ENCODE peak calls at places on chromosomes 11 and 22, in nine cellular contexts. J, F, S, P, N, I, O, W and L are unnamed samples.

GRCh38 chr11:71420455-71421241 is 27.5 kb downstream of the DHCR7 start:
- DNase-seq in F (peak), J (peak), P (peak), O (peak), S (peak), I (peak), N (peak), W (peak), L (peak)

GRCh38 chr22:21714784-21715183 is 20.8 kb downstream of the YPEL1 start:
- DNase-seq in F (no peak), J (no peak), O (no peak), I (peak), W (no peak), S (no peak), N (no peak), P (no peak), L (no peak)

GRCh38 chr11:93770160-93770559 is 13.9 kb upstream of the MED17 start:
- DNase-seq in W (no peak), N (no peak), O (no peak), P (no peak), S (no peak), J (no peak), I (no peak), F (no peak), L (no peak)

GRCh38 chr11:73271936-73272679 is at the start of gene P2RY6:
- DNase-seq in I (peak), W (no peak), P (peak), N (peak), S (peak), J (peak), F (no peak), O (peak), L (peak)

GRCh38 chr11:72687326-72687725 is 13.1 kb upstream of the PDE2A start:
- DNase-seq in O (no peak), P (no peak), F (no peak), J (no peak), S (no peak), N (no peak), I (no peak), W (no peak), L (no peak)

GRCh38 chr11:127609025-127609788 is 608.6 kb upstream of the KIRREL3 start:
- DNase-seq in S (no peak), P (no peak), O (peak), F (no peak), W (no peak), I (no peak), N (peak), J (no peak), L (no peak)

GRCh38 chr11:64372802-64373597 is 14.0 kb downstream of the RPS6KA4 start:
- DNase-seq in S (no peak), P (no peak), I (peak), J (peak), W (peak), N (peak), O (no peak), F (peak), L (no peak)

GRCh38 chr11:76856571-76856970 is 4.1 kb upstream of the ACER3 start:
- DNase-seq in O (no peak), P (no peak), F (no peak), S (no peak), N (no peak), W (no peak), J (no peak), I (no peak), L (no peak)

GRCh38 chr11:108838804-108839128 is 173.9 kb downstream of the DDX10 start:
- DNase-seq in P (no peak), J (no peak), F (no peak), W (no peak), N (no peak), O (no peak), I (no peak), S (no peak), L (no peak)

GRCh38 chr11:78168539-78169477 is 19.6 kb downstream of the KCTD21 start:
- DNase-seq in S (peak), O (peak), N (no peak), I (no peak), P (no peak), F (no peak), J (peak), W (no peak), L (no peak)

GRCh38 chr11:62666259-62666926 is 1.3 kb downstream of the CSKMT start:
- DNase-seq in I (no peak), W (no peak), F (no peak), N (no peak), S (no peak), J (peak), O (no peak), P (no peak), L (no peak)

GRCh38 chr11:122226810-122227379 is 110.9 kb upstream of the BLID start:
- DNase-seq in W (no peak), J (peak), F (no peak), P (no peak), O (no peak), S (peak), I (no peak), N (no peak), L (no peak)

GRCh38 chr11:30608534-30608933 is 22.4 kb upstream of the MPPED2 start:
- DNase-seq in I (no peak), N (peak), J (no peak), F (no peak), S (no peak), P (no peak), O (no peak), W (no peak), L (no peak)

GRCh38 chr11:57648791-57649735 is 649 bp downstream of the YPEL4 start:
- DNase-seq in J (peak), N (peak), O (peak), F (no peak), W (peak), S (peak), P (peak), I (no peak), L (no peak)

GRCh38 chr11:34756591-34756990 is 135.7 kb downstream of the EHF start:
- DNase-seq in F (no peak), N (no peak), P (no peak), S (no peak), J (no peak), I (peak), O (no peak), W (no peak), L (no peak)

GRCh38 chr11:59173080-59173963 is 1.4 kb downstream of the DTX4 start:
- DNase-seq in W (peak), F (no peak), I (no peak), N (peak), S (peak), J (peak), P (no peak), O (peak), L (peak)

GRCh38 chr11:73429121-73429740 is 53.0 kb downstream of the RELT start:
- DNase-seq in I (peak), F (no peak), O (no peak), N (no peak), J (peak), W (no peak), P (no peak), S (peak), L (no peak)

GRCh38 chr11:134579709-134580634 is 167.9 kb upstream of the B3GAT1 start:
- DNase-seq in N (no peak), I (no peak), F (no peak), P (no peak), J (no peak), S (no peak), W (peak), O (peak), L (no peak)

GRCh38 chr11:111871693-111872161 is 346 bp upstream of the ALG9 start:
- DNase-seq in F (no peak), S (no peak), I (no peak), O (no peak), W (no peak), P (no peak), J (peak), N (no peak), L (no peak)

GRCh38 chr11:17163742-17164141 is 44.0 kb downstream of the PIK3C2A start:
- DNase-seq in J (no peak), N (no peak), I (no peak), O (no peak), F (no peak), P (no peak), S (no peak), W (no peak), L (no peak)

GRCh38 chr11:61350803-61351202 is 10.9 kb downstream of the CYB561A3 start:
- DNase-seq in P (no peak), S (no peak), O (no peak), W (no peak), I (no peak), F (no peak), J (no peak), N (no peak), L (no peak)

GRCh38 chr11:105244157-105244820 is 104.7 kb upstream of the CARD18 start:
- DNase-seq in P (peak), J (peak), S (peak), F (peak), I (peak), O (peak), N (no peak), W (no peak), L (peak)

GRCh38 chr11:126511475-126512115 is 156.1 kb downstream of the ST3GAL4 start:
- DNase-seq in S (no peak), W (no peak), J (no peak), P (no peak), F (no peak), I (no peak), O (no peak), N (no peak), L (no peak)

DNA sequence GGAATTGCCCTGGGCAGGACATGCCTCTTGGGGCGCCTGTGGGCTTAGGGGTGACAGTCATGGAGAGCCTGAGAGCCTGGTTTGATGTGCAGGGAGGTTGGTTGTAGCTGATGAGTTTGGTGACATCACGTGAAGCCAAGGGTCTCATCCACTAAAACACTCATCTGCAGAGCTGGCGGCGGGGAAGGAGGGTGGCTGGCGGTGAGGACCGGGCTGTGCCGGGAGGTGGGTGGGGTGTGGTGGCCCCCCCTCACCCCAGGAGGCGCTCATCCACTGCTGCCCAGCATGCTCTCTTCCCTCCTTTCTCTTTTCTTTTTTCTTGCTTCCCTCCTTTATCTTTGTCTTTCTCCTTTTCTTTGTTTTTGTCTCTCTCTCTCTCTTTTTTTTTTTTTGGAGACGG is 49.0 kb downstream of the GRAMD4 start:
- DNase-seq in J (no peak), O (no peak), P (no peak), F (no peak), N (no peak), W (no peak), I (no peak), S (no peak), L (no peak)
- TF ChIP-seq EZH2 in J (no peak), O (no peak), P (no peak), F (no peak), N (no peak), W (no peak), I (no peak), S (no peak), L (no peak)

DNA sequence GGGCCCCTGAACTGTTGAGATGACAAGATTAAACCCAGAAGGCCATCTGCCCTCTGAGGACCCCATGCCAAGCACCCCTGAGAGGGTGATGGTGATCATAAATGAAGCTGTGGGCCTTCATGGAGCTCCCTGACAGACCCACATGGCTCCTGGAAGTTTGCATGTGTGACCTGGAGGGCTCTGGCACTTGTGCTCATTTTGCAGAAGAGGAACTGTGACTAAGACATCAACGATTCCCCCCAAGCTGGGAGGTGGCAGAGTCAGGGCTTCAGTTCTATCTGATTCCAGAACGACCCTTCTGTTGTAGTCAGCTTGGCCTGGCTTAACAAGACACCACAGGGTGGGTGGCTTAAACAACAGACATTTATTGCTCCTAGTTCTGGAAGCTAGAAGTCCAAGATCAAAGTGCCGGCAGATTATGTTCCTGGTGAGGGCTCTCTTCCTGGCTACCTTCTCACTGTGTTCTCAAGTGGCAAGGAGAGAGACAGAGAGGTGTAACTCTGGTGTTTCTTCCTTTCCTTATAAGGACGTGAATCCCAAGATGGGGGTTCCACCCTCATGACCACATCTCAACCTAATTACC is 46.4 kb upstream of the CD82 start:
- DNase-seq in W (no peak), S (no peak), N (no peak), I (no peak), P (no peak), J (no peak), O (no peak), F (no peak), L (no peak)
- TF ChIP-seq EZH2 in W (no peak), S (no peak), N (no peak), I (no peak), P (no peak), J (no peak), O (no peak), F (no peak), L (no peak)

GRCh38 chr11:8167796-8168195 is 1.0 kb downstream of the RIC3 start:
- DNase-seq in N (no peak), J (peak), F (no peak), O (peak), P (no peak), W (no peak), I (no peak), S (peak), L (peak)

DNA sequence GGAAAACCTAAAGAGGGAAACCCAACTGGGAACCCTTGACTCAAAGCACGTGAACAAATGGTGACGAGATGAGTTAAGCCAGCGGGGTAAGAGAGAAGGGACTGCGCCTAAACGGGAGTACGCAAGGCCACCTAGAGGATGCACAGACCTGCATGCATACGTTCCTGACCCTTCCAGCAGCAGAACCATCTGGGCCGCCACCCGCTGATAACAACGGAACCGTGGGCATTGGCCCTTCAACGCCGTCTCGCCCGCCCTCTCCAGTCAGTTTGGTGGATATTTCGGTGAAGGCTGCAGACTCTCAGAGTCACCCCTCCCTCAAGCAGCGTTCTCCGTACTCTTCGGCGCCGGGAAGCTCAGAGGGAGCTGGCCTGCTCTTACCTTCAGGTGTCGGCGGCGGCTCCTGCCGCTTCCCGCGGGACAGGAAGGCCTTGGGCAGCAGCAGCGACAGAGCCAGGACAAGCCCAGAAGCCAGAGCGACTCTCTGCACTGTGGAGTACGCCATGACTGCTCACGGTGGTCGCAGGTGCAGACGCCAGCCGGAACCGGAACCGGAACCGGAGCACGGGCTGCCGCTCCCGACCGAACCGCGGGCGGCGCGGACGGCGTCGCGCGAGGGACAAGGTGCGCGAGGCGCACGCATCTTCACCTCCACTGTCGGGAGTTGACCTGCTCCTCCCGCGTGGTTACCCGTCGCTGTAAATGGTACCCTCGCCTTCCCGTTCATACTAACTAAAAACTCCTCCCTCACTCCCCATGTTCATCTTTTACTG is at the start of gene RIC3:
- DNase-seq in J (no peak), P (no peak), I (no peak), F (no peak), O (peak), W (peak), N (peak), S (no peak), L (peak)
- TF ChIP-seq EZH2 in J (no peak), P (no peak), I (no peak), F (no peak), O (no peak), W (no peak), N (no peak), S (peak), L (peak)

GRCh38 chr22:45451988-45452387 is 38.5 kb downstream of the RIBC2 start:
- DNase-seq in N (no peak), W (no peak), F (no peak), I (no peak), O (no peak), J (no peak), S (no peak), P (no peak), L (no peak)
- TF ChIP-seq EZH2 in N (no peak), W (no peak), F (no peak), I (no peak), O (no peak), J (no peak), S (no peak), P (no peak), L (no peak)

GRCh38 chr11:567629-568258 is 7.0 kb downstream of the RASSF7 start:
- DNase-seq in S (no peak), I (no peak), O (no peak), P (peak), J (peak), N (no peak), W (no peak), F (no peak), L (no peak)

GRCh38 chr11:567036-567628 is 6.4 kb downstream of the RASSF7 start:
- DNase-seq in J (no peak), W (no peak), S (no peak), F (no peak), N (no peak), P (peak), I (no peak), O (peak), L (no peak)

GRCh38 chr11:568306-569259 is 7.7 kb upstream of the PHRF1 start:
- DNase-seq in J (peak), I (peak), N (peak), O (peak), S (peak), W (peak), F (peak), P (peak), L (peak)

GRCh38 chr11:571802-572185 is 4.5 kb upstream of the PHRF1 start:
- DNase-seq in N (no peak), O (no peak), W (no peak), F (no peak), S (no peak), I (no peak), P (no peak), J (no peak), L (no peak)

GRCh38 chr11:569273-569885 is 6.9 kb upstream of the PHRF1 start:
- DNase-seq in P (peak), N (peak), J (peak), I (no peak), S (no peak), W (no peak), O (peak), F (no peak), L (no peak)
- TF ChIP-seq EZH2 in P (no peak), N (no peak), J (no peak), I (no peak), S (no peak), W (no peak), O (no peak), F (no peak), L (no peak)

GRCh38 chr11:110710520-110711381 is 1.5 kb downstream of the ARHGAP20 start:
- DNase-seq in N (peak), F (no peak), S (peak), W (peak), I (no peak), J (peak), O (peak), P (no peak), L (no peak)
- TF ChIP-seq EZH2 in N (peak), F (no peak), S (no peak), W (peak), I (no peak), J (no peak), O (no peak), P (no peak), L (peak)

GRCh38 chr11:83272627-83273026 is 13.5 kb downstream of the CCDC90B start:
- DNase-seq in J (peak), F (no peak), O (no peak), W (no peak), S (peak), I (peak), P (no peak), N (no peak), L (peak)
- TF ChIP-seq EZH2 in J (no peak), F (no peak), O (no peak), W (no peak), S (no peak), I (no peak), P (no peak), N (no peak), L (no peak)

DNA sequence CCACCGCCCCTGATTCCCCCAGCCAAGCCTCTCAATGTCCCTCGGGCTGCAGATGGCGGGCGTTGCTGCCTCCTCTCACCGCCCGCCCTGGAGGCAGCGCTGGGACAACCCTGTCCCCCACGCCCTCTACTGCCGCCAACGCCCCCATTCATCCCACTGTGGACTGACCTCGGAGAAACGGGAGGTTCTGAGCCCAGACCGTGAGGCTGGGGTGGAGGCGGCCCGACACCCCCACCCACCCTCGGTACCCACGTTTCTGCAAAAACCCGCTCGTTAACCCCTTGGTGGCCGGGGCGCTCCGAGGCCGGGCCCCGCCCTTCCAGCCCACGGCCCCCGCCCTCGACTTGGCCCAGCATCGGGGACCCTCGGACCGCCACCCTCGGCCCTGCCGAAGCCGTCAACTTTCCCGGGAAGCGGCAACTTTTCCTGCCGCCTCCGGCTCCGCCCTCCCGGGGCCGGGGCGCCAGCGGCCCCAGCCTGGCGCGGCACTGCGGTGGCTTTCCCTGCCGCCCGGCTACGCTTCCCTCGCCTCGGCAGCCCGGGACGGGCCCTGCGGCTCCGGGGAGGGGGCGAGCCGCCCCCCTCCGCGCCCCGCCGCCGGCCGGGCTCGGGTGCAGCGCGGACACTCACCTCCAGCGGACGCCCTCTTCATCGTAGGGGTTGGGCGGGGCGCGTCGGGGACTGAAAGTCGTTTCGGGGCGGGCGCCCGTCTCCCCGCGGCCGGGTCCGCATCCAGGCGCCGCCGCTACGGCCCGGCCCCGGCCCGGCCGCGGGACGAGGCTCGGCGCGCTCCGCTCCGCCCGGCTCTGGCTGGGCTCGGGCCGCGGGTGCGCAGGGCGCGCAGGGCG is 453 bp downstream of the RTN4R start:
- DNase-seq in W (peak), F (no peak), J (no peak), I (peak), P (no peak), N (peak), O (no peak), S (no peak), L (peak)
- TF ChIP-seq EZH2 in W (no peak), F (no peak), J (no peak), I (no peak), P (no peak), N (no peak), O (no peak), S (no peak), L (no peak)

GRCh38 chr11:83152245-83152644 is 4.7 kb upstream of the PCF11 start:
- DNase-seq in F (no peak), S (no peak), J (no peak), O (no peak), I (no peak), N (no peak), P (no peak), W (no peak), L (no peak)
- TF ChIP-seq EZH2 in F (no peak), S (no peak), J (no peak), O (no peak), I (no peak), N (no peak), P (no peak), W (no peak), L (no peak)